ENCODE peak calls at places on chromosomes 12 and 14, in six cellular contexts. One of them, this sample, is unnamed.

GRCh38 chr14:100582496-100583165 is 4.6 kb downstream of the BEGAIN start:
- DNase-seq in fibroblast of lung: no peak
- DNase-seq in HFFc6: no peak
- DNase-seq in breast epithelium: no peak
- DNase-seq in left ventricle myocardium inferior: peak
- DNase-seq in brain microvascular endothelial cell: no peak
- DNase-seq in this sample: no peak

GRCh38 chr12:24496755-24497154 is 452.1 kb downstream of the BCAT1 start:
- DNase-seq in fibroblast of lung: peak
- DNase-seq in HFFc6: no peak
- DNase-seq in breast epithelium: no peak
- DNase-seq in left ventricle myocardium inferior: no peak
- DNase-seq in brain microvascular endothelial cell: peak
- DNase-seq in this sample: no peak

GRCh38 chr14:72521045-72521444 is 372.9 kb downstream of the DPF3 start:
- DNase-seq in fibroblast of lung: no peak
- DNase-seq in HFFc6: no peak
- DNase-seq in breast epithelium: no peak
- DNase-seq in left ventricle myocardium inferior: no peak
- DNase-seq in brain microvascular endothelial cell: no peak
- DNase-seq in this sample: no peak

GRCh38 chr14:60565211-60565610 is 56.3 kb downstream of the SIX6 start:
- DNase-seq in fibroblast of lung: peak
- DNase-seq in HFFc6: no peak
- DNase-seq in breast epithelium: peak
- DNase-seq in left ventricle myocardium inferior: no peak
- DNase-seq in brain microvascular endothelial cell: peak
- DNase-seq in this sample: no peak

GRCh38 chr12:18651525-18651924 is 86.3 kb downstream of the PLCZ1 start:
- DNase-seq in fibroblast of lung: no peak
- DNase-seq in HFFc6: no peak
- DNase-seq in breast epithelium: no peak
- DNase-seq in left ventricle myocardium inferior: no peak
- DNase-seq in brain microvascular endothelial cell: no peak
- DNase-seq in this sample: no peak

GRCh38 chr14:77014004-77014604 is 14.4 kb downstream of the IRF2BPL start:
- DNase-seq in fibroblast of lung: peak
- DNase-seq in HFFc6: no peak
- DNase-seq in breast epithelium: peak
- DNase-seq in left ventricle myocardium inferior: peak
- DNase-seq in brain microvascular endothelial cell: no peak
- DNase-seq in this sample: no peak

GRCh38 chr12:132511516-132512196 is 21.7 kb downstream of the FBRSL1 start:
- DNase-seq in fibroblast of lung: no peak
- DNase-seq in HFFc6: no peak
- DNase-seq in breast epithelium: no peak
- DNase-seq in left ventricle myocardium inferior: no peak
- DNase-seq in brain microvascular endothelial cell: no peak
- DNase-seq in this sample: no peak

GRCh38 chr14:33709286-33709685 is 241.6 kb downstream of the EGLN3 start:
- DNase-seq in fibroblast of lung: peak
- DNase-seq in HFFc6: no peak
- DNase-seq in breast epithelium: no peak
- DNase-seq in left ventricle myocardium inferior: no peak
- DNase-seq in brain microvascular endothelial cell: no peak
- DNase-seq in this sample: no peak

GRCh38 chr12:5967645-5968415 is 22.8 kb upstream of the ANO2 start:
- DNase-seq in fibroblast of lung: no peak
- DNase-seq in HFFc6: no peak
- DNase-seq in breast epithelium: no peak
- DNase-seq in left ventricle myocardium inferior: no peak
- DNase-seq in brain microvascular endothelial cell: no peak
- DNase-seq in this sample: no peak

GRCh38 chr14:47207636-47208035 is 467.8 kb downstream of the MDGA2 start:
- DNase-seq in fibroblast of lung: peak
- DNase-seq in HFFc6: no peak
- DNase-seq in breast epithelium: no peak
- DNase-seq in left ventricle myocardium inferior: no peak
- DNase-seq in brain microvascular endothelial cell: peak
- DNase-seq in this sample: no peak

GRCh38 chr12:123916729-123917128 is 55.9 kb downstream of the CCDC92 start:
- DNase-seq in fibroblast of lung: peak
- DNase-seq in HFFc6: no peak
- DNase-seq in breast epithelium: no peak
- DNase-seq in left ventricle myocardium inferior: no peak
- DNase-seq in brain microvascular endothelial cell: no peak
- DNase-seq in this sample: no peak

GRCh38 chr12:123231931-123232330 is 1.0 kb downstream of the MPHOSPH9 start:
- DNase-seq in fibroblast of lung: no peak
- DNase-seq in HFFc6: no peak
- DNase-seq in breast epithelium: no peak
- DNase-seq in left ventricle myocardium inferior: no peak
- DNase-seq in brain microvascular endothelial cell: no peak
- DNase-seq in this sample: no peak

GRCh38 chr14:64638625-64639024 is 65.6 kb upstream of the PLEKHG3 start:
- DNase-seq in fibroblast of lung: no peak
- DNase-seq in HFFc6: no peak
- DNase-seq in breast epithelium: no peak
- DNase-seq in left ventricle myocardium inferior: no peak
- DNase-seq in brain microvascular endothelial cell: no peak
- DNase-seq in this sample: no peak

GRCh38 chr14:64363265-64363840 is 24.8 kb upstream of the MTHFD1 start:
- DNase-seq in fibroblast of lung: peak
- DNase-seq in HFFc6: peak
- DNase-seq in breast epithelium: no peak
- DNase-seq in left ventricle myocardium inferior: no peak
- DNase-seq in brain microvascular endothelial cell: peak
- DNase-seq in this sample: no peak

GRCh38 chr14:92470215-92470614 is 43.4 kb upstream of the RIN3 start:
- DNase-seq in fibroblast of lung: peak
- DNase-seq in HFFc6: peak
- DNase-seq in breast epithelium: no peak
- DNase-seq in left ventricle myocardium inferior: no peak
- DNase-seq in brain microvascular endothelial cell: no peak
- DNase-seq in this sample: no peak

GRCh38 chr12:50100561-50100960 is 3.2 kb upstream of the GPD1 start:
- DNase-seq in fibroblast of lung: no peak
- DNase-seq in HFFc6: no peak
- DNase-seq in breast epithelium: no peak
- DNase-seq in left ventricle myocardium inferior: no peak
- DNase-seq in brain microvascular endothelial cell: no peak
- DNase-seq in this sample: no peak

GRCh38 chr12:50102186-50102585 is 1.6 kb upstream of the GPD1 start:
- DNase-seq in fibroblast of lung: no peak
- DNase-seq in HFFc6: no peak
- DNase-seq in breast epithelium: no peak
- DNase-seq in left ventricle myocardium inferior: no peak
- DNase-seq in brain microvascular endothelial cell: no peak
- DNase-seq in this sample: no peak

GRCh38 chr12:50102648-50103309 is 1.0 kb upstream of the GPD1 start:
- DNase-seq in fibroblast of lung: no peak
- DNase-seq in HFFc6: no peak
- DNase-seq in breast epithelium: no peak
- DNase-seq in left ventricle myocardium inferior: no peak
- DNase-seq in brain microvascular endothelial cell: no peak
- DNase-seq in this sample: no peak

GRCh38 chr12:50103351-50103750 is 457 bp upstream of the GPD1 start:
- DNase-seq in fibroblast of lung: no peak
- DNase-seq in HFFc6: no peak
- DNase-seq in breast epithelium: no peak
- DNase-seq in left ventricle myocardium inferior: no peak
- DNase-seq in brain microvascular endothelial cell: no peak
- DNase-seq in this sample: no peak

GRCh38 chr12:50101663-50102062 is 2.1 kb upstream of the GPD1 start:
- DNase-seq in fibroblast of lung: peak
- DNase-seq in HFFc6: peak
- DNase-seq in breast epithelium: no peak
- DNase-seq in left ventricle myocardium inferior: no peak
- DNase-seq in brain microvascular endothelial cell: no peak
- DNase-seq in this sample: no peak
- TF ChIP-seq CTCF in fibroblast of lung: peak
- TF ChIP-seq CTCF in HFFc6: peak
- TF ChIP-seq CTCF in breast epithelium: no peak
- TF ChIP-seq CTCF in left ventricle myocardium inferior: peak
- TF ChIP-seq CTCF in brain microvascular endothelial cell: peak
- TF ChIP-seq CTCF in this sample: no peak

GRCh38 chr12:47772738-47773061 is 338 bp upstream of the SLC48A1 start:
- DNase-seq in fibroblast of lung: no peak
- DNase-seq in HFFc6: no peak
- DNase-seq in breast epithelium: no peak
- DNase-seq in left ventricle myocardium inferior: no peak
- DNase-seq in brain microvascular endothelial cell: no peak
- DNase-seq in this sample: no peak
- TF ChIP-seq CTCF in fibroblast of lung: no peak
- TF ChIP-seq CTCF in HFFc6: peak
- TF ChIP-seq CTCF in breast epithelium: no peak
- TF ChIP-seq CTCF in left ventricle myocardium inferior: no peak
- TF ChIP-seq CTCF in brain microvascular endothelial cell: no peak
- TF ChIP-seq CTCF in this sample: no peak

GRCh38 chr12:53004582-53004981 is 1.7 kb upstream of the EIF4B start:
- DNase-seq in fibroblast of lung: peak
- DNase-seq in HFFc6: no peak
- DNase-seq in breast epithelium: no peak
- DNase-seq in left ventricle myocardium inferior: no peak
- DNase-seq in brain microvascular endothelial cell: no peak
- DNase-seq in this sample: no peak

GRCh38 chr12:53004178-53004577 is 2.1 kb upstream of the EIF4B start:
- DNase-seq in fibroblast of lung: peak
- DNase-seq in HFFc6: no peak
- DNase-seq in breast epithelium: no peak
- DNase-seq in left ventricle myocardium inferior: no peak
- DNase-seq in brain microvascular endothelial cell: no peak
- DNase-seq in this sample: no peak

GRCh38 chr12:53005986-53006809 is at the start of gene EIF4B:
- DNase-seq in fibroblast of lung: peak
- DNase-seq in HFFc6: peak
- DNase-seq in breast epithelium: peak
- DNase-seq in left ventricle myocardium inferior: peak
- DNase-seq in brain microvascular endothelial cell: peak
- DNase-seq in this sample: peak

GRCh38 chr12:53005215-53005985 is 856 bp upstream of the EIF4B start:
- DNase-seq in fibroblast of lung: no peak
- DNase-seq in HFFc6: no peak
- DNase-seq in breast epithelium: peak
- DNase-seq in left ventricle myocardium inferior: peak
- DNase-seq in brain microvascular endothelial cell: peak
- DNase-seq in this sample: no peak

DNA sequence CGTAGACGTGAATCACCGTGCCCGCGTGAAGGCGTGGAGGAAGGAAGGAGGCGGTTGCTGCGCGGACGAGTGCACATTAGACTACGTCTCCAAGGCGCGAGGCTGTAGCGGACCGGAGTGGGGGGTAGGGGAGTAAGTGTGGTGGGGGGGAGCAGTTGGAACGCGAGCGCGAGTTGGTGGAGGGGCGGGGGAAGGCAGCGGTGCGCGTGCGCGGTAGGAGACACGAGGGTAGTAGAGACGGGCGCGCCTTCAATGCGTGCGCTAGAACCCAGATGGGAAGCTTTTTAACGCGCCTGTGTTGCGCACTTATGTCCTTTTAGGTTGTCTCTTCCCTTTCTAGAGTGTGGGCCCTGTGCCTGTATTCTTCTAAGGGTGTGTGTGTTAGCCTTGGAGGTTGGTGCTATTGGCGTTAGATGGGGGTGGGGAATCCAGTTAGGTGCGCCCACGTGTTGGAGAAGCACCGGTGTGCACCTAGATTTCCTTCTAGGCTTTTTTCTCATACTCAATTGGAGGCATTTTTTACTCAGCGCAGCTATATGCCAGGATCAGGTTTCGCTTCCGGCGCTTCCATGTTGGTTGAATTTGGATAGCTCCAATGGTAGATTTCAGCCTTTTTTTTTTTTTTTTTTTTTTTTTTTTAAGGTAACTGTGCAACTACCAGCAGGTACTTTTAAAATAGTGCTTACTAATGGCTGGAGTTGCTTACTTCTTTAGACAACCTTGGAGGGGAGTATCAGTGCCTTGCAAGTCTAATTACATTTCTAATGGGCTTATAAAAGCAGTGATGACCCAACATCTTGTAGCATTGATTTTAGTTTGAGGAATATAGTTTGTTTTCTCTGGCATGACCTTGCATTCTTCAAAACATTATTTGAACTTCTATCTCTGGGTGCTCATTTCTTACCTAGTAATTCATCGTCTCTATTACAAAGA is 820 bp downstream of the EIF4B start:
- DNase-seq in fibroblast of lung: peak
- DNase-seq in HFFc6: peak
- DNase-seq in breast epithelium: peak
- DNase-seq in left ventricle myocardium inferior: peak
- DNase-seq in brain microvascular endothelial cell: peak
- DNase-seq in this sample: peak
- TF ChIP-seq CTCF in fibroblast of lung: no peak
- TF ChIP-seq CTCF in HFFc6: no peak
- TF ChIP-seq CTCF in breast epithelium: no peak
- TF ChIP-seq CTCF in left ventricle myocardium inferior: no peak
- TF ChIP-seq CTCF in brain microvascular endothelial cell: no peak
- TF ChIP-seq CTCF in this sample: no peak

DNA sequence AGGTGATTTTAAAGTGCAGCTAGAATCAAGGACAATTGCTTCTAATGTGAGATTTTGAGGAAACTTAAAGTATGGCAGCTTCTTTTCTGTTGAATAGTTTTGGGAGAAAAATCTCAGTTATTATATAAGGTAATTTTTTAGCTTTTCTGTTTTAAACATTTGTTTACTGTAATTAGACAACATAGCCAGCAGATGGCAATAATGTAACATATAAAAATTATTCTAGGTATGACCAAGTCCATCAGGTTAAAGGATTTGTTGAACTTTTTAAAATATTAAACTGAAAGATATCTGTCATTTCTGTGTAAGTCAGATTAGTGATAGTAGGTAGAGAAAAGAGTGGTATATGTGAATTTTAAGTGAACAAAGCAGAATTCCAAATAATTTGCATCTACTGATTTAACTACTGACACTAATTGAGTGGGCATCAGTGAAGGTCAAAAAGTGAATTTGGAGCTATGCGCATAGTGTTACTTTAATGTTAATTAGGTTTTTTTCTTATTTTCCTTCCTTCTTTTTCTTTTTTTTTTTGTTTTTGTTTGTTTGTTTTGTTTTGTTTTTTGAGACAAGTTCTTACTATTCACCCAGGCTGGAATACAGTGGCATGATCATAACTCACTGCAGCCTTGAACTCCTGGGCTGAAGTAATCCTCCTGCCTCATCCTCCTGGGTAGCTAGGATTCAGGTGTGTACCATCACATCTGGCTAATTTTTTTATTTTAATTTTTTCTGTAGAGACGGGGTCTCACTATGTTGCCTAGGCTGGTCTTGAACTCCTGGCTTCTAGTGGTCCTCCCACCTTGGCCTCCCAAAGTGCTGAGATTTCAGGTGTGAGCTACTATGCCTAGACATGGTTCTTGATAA is 18.6 kb downstream of the PRORP start:
- DNase-seq in fibroblast of lung: peak
- DNase-seq in HFFc6: peak
- DNase-seq in breast epithelium: no peak
- DNase-seq in left ventricle myocardium inferior: no peak
- DNase-seq in brain microvascular endothelial cell: no peak
- DNase-seq in this sample: no peak
- TF ChIP-seq CTCF in fibroblast of lung: peak
- TF ChIP-seq CTCF in HFFc6: peak
- TF ChIP-seq CTCF in breast epithelium: no peak
- TF ChIP-seq CTCF in left ventricle myocardium inferior: peak
- TF ChIP-seq CTCF in brain microvascular endothelial cell: no peak
- TF ChIP-seq CTCF in this sample: no peak